ENCODE peak calls at places on chromosome 15, in nine cellular contexts. K is stomach, Q is GM13976, Y is coronary artery, A is Peyer's patch, I is cerebellum, O is PC-3, F is Right ventricle myocardium superior, L is activated T-helper 1 cell treated with Interleukin-2 at 50 U/mL for 16 hours. Z is an unnamed sample.
A peak's percentile ranks its signal among the peaks of the same experiment; 100 is the strongest.

GRCh38 chr15:89496155-89497098 is at the start of gene RHCG:
- DNase-seq in K (no peak), Q (peak; percentile 56), Y (peak; percentile 58), A (peak; percentile 49), I (no peak), O (no peak), F (no peak), L (no peak), Z (no peak)

GRCh38 chr15:58611731-58612676 is 137.5 kb downstream of the ADAM10 start:
- DNase-seq in K (peak; percentile 54), Q (no peak), Y (no peak), A (peak; percentile 56), I (no peak), O (no peak), F (no peak), L (no peak), Z (no peak)

GRCh38 chr15:65085990-65086679 is 9.6 kb downstream of the KBTBD13 start:
- DNase-seq in K (peak; percentile 38), Q (peak; percentile 70), Y (no peak), A (peak; percentile 63), I (no peak), O (peak; percentile 55), F (no peak), L (no peak), Z (no peak)

GRCh38 chr15:59678171-59678570 is 10.9 kb downstream of the BNIP2 start:
- DNase-seq in K (no peak), Q (no peak), Y (no peak), A (no peak), I (no peak), O (no peak), F (no peak), L (no peak), Z (no peak)

GRCh38 chr15:99361541-99362185 is 110.4 kb downstream of the LRRC28 start:
- DNase-seq in K (no peak), Q (no peak), Y (no peak), A (no peak), I (no peak), O (peak; percentile 51), F (no peak), L (no peak), Z (peak; percentile 22)

GRCh38 chr15:92082217-92082843 is 228.8 kb downstream of the SLCO3A1 start:
- DNase-seq in K (peak; percentile 54), Q (peak; percentile 63), Y (no peak), A (peak; percentile 74), I (peak; percentile 84), O (peak; percentile 73), F (peak; percentile 76), L (no peak), Z (no peak)

GRCh38 chr15:101803209-101803608 is at the start of gene OR4F6:
- DNase-seq in K (no peak), Q (no peak), Y (no peak), A (no peak), I (no peak), O (no peak), F (no peak), L (no peak), Z (no peak)

GRCh38 chr15:69337133-69337532 is 38.4 kb downstream of the PAQR5 start:
- DNase-seq in K (no peak), Q (no peak), Y (no peak), A (no peak), I (no peak), O (peak; percentile 74), F (no peak), L (no peak), Z (no peak)

GRCh38 chr15:38254065-38254883 is 1.6 kb downstream of the SPRED1 start:
- DNase-seq in K (peak; percentile 53), Q (no peak), Y (no peak), A (peak; percentile 84), I (peak; percentile 83), O (peak; percentile 67), F (no peak), L (peak; percentile 17), Z (no peak)

GRCh38 chr15:74725241-74725774 is at the start of gene CYP1A1:
- DNase-seq in K (peak; percentile 61), Q (no peak), Y (no peak), A (peak; percentile 69), I (peak; percentile 71), O (peak; percentile 39), F (peak; percentile 52), L (peak; percentile 16), Z (no peak)

GRCh38 chr15:85625856-85626255 is 168.9 kb downstream of the KLHL25 start:
- DNase-seq in K (no peak), Q (peak; percentile 29), Y (no peak), A (no peak), I (no peak), O (no peak), F (no peak), L (no peak), Z (no peak)

GRCh38 chr15:75051161-75051560 is 27.8 kb downstream of the PPCDC start:
- DNase-seq in K (no peak), Q (no peak), Y (no peak), A (no peak), I (no peak), O (no peak), F (no peak), L (no peak), Z (no peak)

GRCh38 chr15:32119694-32120330 is 89.5 kb downstream of the CHRNA7 start:
- DNase-seq in K (no peak), Q (no peak), Y (no peak), A (no peak), I (no peak), O (no peak), F (no peak), L (no peak), Z (no peak)

GRCh38 chr15:70627322-70627721 is 136.0 kb downstream of the UACA start:
- DNase-seq in K (no peak), Q (no peak), Y (no peak), A (no peak), I (no peak), O (no peak), F (no peak), L (no peak), Z (no peak)

GRCh38 chr15:34610388-34610787 is 26.9 kb upstream of the GOLGA8B start:
- DNase-seq in K (no peak), Q (no peak), Y (no peak), A (no peak), I (peak; percentile 2), O (peak; percentile 56), F (no peak), L (no peak), Z (no peak)

GRCh38 chr15:26421065-26421464 is 351.8 kb downstream of the GABRB3 start:
- DNase-seq in K (no peak), Q (no peak), Y (no peak), A (no peak), I (no peak), O (no peak), F (no peak), L (no peak), Z (no peak)